ENCODE peak calls at places on chromosomes 12 and 14, in nine cellular contexts. A is fibroblast of lung, H is suprapubic skin, M is WERI-Rb-1, R is lung, V is esophagus muscularis mucosa, Y is fibroblast of the aortic adventitia, Z is hepatocyte, J is foreskin fibroblast. Q is an unnamed sample.

GRCh38 chr14:55587847-55588246 is 7.8 kb downstream of the KTN1 start:
- DNase-seq in A (no peak), H (no peak), M (no peak), R (no peak), V (no peak), Y (no peak), Z (no peak), J (no peak), Q (no peak)

GRCh38 chr12:108156717-108157116 is 27.6 kb downstream of the WSCD2 start:
- DNase-seq in A (no peak), H (no peak), M (no peak), R (no peak), V (no peak), Y (no peak), Z (no peak), J (no peak), Q (no peak)

GRCh38 chr14:20712900-20713299 is 24.3 kb downstream of the ANG start:
- DNase-seq in A (no peak), H (no peak), M (no peak), R (no peak), V (no peak), Y (no peak), Z (no peak), J (no peak), Q (no peak)

GRCh38 chr14:88660056-88660455 is 97.2 kb downstream of the ZC3H14 start:
- DNase-seq in A (peak; percentile 14), H (no peak), M (no peak), R (no peak), V (no peak), Y (peak; percentile 7), Z (no peak), J (peak; percentile 17), Q (no peak)

GRCh38 chr12:848519-849191 is 96.3 kb downstream of the WNK1 start:
- DNase-seq in A (no peak), H (no peak), M (no peak), R (no peak), V (no peak), Y (peak; percentile 73), Z (no peak), J (no peak), Q (no peak)

GRCh38 chr14:68140111-68140741 is 320.6 kb downstream of the RAD51B start:
- DNase-seq in A (peak; percentile 96), H (peak; percentile 70), M (peak; percentile 13), R (peak; percentile 44), V (no peak), Y (peak; percentile 96), Z (peak; percentile 90), J (peak; percentile 97), Q (no peak)

GRCh38 chr14:43056106-43056505 is 1449.4 kb downstream of the LRFN5 start:
- DNase-seq in A (no peak), H (no peak), M (no peak), R (no peak), V (no peak), Y (no peak), Z (no peak), J (no peak), Q (no peak)

GRCh38 chr14:64475585-64476273 is 10.4 kb downstream of the AKAP5 start:
- DNase-seq in A (no peak), H (no peak), M (no peak), R (no peak), V (no peak), Y (no peak), Z (no peak), J (no peak), Q (no peak)

DNA sequence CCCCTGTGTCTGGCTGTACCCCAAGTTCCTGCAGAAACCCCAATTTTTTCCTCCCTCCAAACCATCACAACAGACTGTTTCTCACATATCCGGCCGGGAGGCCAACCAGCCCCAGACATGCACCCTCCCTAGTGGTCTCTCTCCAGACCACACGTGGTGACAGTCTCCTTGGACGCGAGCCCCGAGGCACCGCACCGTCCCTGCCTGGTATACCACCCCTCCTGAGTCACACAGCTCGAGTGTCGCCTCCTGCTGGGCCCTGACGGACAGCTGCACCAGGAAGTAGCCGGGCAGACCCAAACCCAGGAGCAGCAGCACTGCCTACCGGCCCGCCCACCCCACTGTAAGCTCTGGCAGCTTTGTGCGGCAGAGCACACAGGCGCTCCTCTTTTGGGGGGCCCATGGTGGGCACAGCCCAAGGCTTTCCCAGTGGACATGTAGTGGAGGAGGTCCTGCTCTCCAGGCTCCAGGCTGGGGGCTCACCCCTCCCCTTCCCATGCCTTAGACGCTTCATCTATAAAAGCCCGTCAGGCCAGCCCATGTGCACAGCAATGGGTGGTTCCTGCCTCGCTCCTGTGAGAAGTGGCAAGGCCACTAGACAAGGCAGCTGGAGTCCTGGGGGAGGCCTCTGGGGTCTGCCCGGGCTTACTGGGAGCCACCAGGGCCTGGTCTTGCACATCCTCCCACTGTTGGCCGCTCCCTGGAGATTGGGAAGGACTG is 97.5 kb downstream of the RFLNA start:
- DNase-seq in A (peak; percentile 51), H (no peak), M (peak; percentile 44), R (no peak), V (no peak), Y (no peak), Z (no peak), J (peak; percentile 58), Q (no peak)
- TF ChIP-seq CTCF in A (peak; percentile 36), H (no peak), M (peak; percentile 18), R (no peak), V (no peak), Y (peak; percentile 9), Z (peak; percentile 15), J (peak; percentile 26), Q (no peak)

DNA sequence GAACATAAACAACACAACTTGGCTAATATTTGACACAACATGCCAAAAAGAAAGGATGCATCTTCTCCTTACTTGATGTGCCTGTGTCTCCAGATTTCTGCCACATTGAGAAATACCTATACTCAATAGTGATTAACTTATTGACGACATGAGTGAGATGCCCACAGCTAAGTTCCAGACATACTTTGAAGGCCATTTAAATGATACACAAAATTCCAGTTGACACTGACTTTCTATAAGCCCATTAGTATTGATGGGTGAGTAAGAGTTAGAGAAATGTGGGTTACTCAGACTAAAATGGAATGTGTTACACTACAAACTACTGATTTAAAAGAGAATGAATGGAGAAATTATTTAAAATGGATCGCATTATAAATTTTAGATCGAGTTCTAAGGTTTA is 838.2 kb upstream of the MGAT4C start:
- DNase-seq in A (no peak), H (no peak), M (no peak), R (no peak), V (no peak), Y (no peak), Z (no peak), J (no peak), Q (no peak)
- H3K4me3 ChIP-seq in A (no peak overlapping the region), H (no peak overlapping the region), M (no peak overlapping the region), R (no peak overlapping the region), V (no peak overlapping the region), Y (no peak overlapping the region), Z (no peak overlapping the region), J (no peak overlapping the region), Q (no peak overlapping the region)

DNA sequence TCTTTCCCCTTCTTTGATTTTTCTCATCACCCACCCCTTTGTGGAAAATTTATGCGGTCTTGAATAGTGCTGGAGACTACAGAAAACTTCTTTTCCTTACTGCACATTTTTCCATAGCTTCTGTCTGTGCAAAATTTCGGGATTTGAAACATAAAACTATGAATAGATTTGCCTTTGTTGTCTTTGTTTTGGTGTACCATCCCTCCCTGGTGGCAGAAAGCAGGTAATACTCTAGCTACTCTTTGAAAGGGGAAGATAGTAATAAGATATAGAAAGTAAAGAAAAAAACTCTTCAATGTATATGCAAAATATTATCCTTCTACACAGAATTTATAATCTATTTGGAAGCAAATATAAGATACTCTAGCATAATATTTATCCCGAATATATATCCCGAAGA is 79.1 kb upstream of the LMO3 start:
- DNase-seq in A (peak; percentile 1), H (no peak), M (no peak), R (no peak), V (no peak), Y (peak; percentile 47), Z (no peak), J (no peak), Q (no peak)
- TF ChIP-seq CTCF in A (no peak), H (no peak), M (no peak), R (no peak), V (no peak), Y (peak; percentile 62), Z (no peak), J (peak; percentile 20), Q (no peak)

GRCh38 chr12:85279449-85280137 is 427 bp upstream of the ALX1 start:
- DNase-seq in A (no peak), H (no peak), M (peak; percentile 46), R (no peak), V (no peak), Y (peak; percentile 3), Z (peak; percentile 45), J (peak; percentile 66), Q (no peak)
- H3K4me3 ChIP-seq in A (no peak overlapping the region), H (peak overlapping the region; percentile 56), M (peak overlapping the region; percentile 63), R (no peak overlapping the region), V (peak overlapping the region; percentile 42), Y (peak overlapping the region; percentile 75), Z (peak overlapping the region; percentile 71), J (peak overlapping the region; percentile 46), Q (peak overlapping the region; percentile 64)

DNA sequence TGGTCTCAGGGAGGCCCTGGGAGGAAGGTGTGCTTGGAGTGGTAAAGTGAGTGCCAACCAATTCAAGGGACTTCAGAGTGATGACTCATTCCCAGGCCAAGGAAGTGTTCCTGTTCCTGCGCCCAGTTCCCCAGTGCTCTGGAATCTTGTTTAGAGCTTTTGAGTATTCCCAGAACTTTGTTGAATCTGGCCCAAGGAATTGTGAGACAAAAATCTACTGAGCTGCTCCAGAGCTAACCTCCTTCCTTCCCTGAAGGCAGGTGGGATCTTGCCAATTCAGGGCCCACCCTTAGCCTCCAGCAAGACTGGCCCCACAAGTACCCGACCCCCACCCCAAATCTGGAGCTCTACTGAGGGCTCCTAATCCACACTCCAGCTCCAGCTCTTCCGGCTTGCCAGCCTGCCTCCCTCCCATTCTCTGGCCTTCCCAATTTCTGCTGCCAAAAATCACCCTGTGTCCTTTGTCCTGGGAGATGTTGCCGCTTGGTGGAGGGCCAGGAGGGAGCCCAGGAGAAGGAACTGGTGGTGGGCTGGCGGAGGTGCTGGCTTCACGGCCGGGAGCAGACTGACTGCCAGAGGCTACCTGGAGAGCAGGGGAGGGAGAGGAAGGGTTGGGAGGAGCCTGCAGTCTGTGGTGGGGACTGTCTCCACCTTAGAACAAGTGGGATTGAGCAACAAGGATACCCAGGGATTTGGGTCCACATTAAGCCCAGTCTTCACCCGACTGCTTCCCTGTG is 2.0 kb upstream of the ATN1 start:
- DNase-seq in A (peak; percentile 92), H (no peak), M (no peak), R (peak; percentile 76), V (no peak), Y (peak; percentile 97), Z (peak; percentile 82), J (peak; percentile 94), Q (peak; percentile 89)
- TF ChIP-seq CTCF in A (no peak), H (no peak), M (no peak), R (no peak), V (no peak), Y (no peak), Z (no peak), J (no peak), Q (no peak)